ENCODE peak calls at places on chromosomes 1 and 21, in five cellular contexts. X, H, I, A and N are unnamed samples.

GRCh38 chr1:40532844-40533424 is 1.5 kb downstream of the ZNF684 start:
- DNase-seq in X (no peak), H (no peak), I (peak; percentile 58), A (no peak), N (no peak)

GRCh38 chr1:84164156-84164555 is 20.1 kb downstream of the PRKACB start:
- DNase-seq in X (no peak), H (no peak), I (no peak), A (no peak), N (no peak)

GRCh38 chr1:2098839-2099785 is 48.9 kb downstream of the PRKCZ start:
- DNase-seq in X (no peak), H (peak; percentile 39), I (peak; percentile 41), A (no peak), N (peak; percentile 62)

GRCh38 chr1:233349137-233349536 is 21.6 kb downstream of the MAP3K21 start:
- DNase-seq in X (no peak), H (no peak), I (no peak), A (no peak), N (no peak)

GRCh38 chr21:29332461-29333354 is 34.0 kb downstream of the BACH1 start:
- DNase-seq in X (no peak), H (no peak), I (no peak), A (no peak), N (no peak)

GRCh38 chr21:38267991-38268858 is 11.4 kb downstream of the KCNJ15 start:
- DNase-seq in X (no peak), H (no peak), I (no peak), A (no peak), N (no peak)

GRCh38 chr1:27488523-27489138 is 1.3 kb downstream of the WASF2 start:
- DNase-seq in X (no peak), H (no peak), I (peak; percentile 30), A (no peak), N (no peak)

GRCh38 chr21:36246080-36246631 is 73.8 kb upstream of the MORC3 start:
- DNase-seq in X (peak; percentile 28), H (peak; percentile 65), I (no peak), A (peak; percentile 23), N (no peak)

GRCh38 chr1:21352586-21352985 is 62.3 kb upstream of the ECE1 start:
- DNase-seq in X (no peak), H (no peak), I (no peak), A (no peak), N (no peak)
- H3K4me1 ChIP-seq in X (no peaks in the 10 kb centered on the region), H (no peaks in the 10 kb centered on the region), I (peaks cover 8% of the 10 kb centered on the region), A (no peaks in the 10 kb centered on the region), N (no peaks in the 10 kb centered on the region)

GRCh38 chr1:193489191-193489590 is 302.8 kb upstream of the B3GALT2 start:
- DNase-seq in X (no peak), H (no peak), I (no peak), A (no peak), N (no peak)
- H3K27ac ChIP-seq in X (no peak overlapping the region), H (no peak overlapping the region), I (no peak overlapping the region), A (no peak overlapping the region), N (no peak overlapping the region)

GRCh38 chr1:5692649-5693048 is 299.6 kb downstream of the NPHP4 start:
- DNase-seq in X (no peak), H (no peak), I (no peak), A (no peak), N (no peak)

GRCh38 chr1:5691795-5692517 is 300.3 kb downstream of the NPHP4 start:
- DNase-seq in X (no peak), H (no peak), I (no peak), A (no peak), N (peak; percentile 50)

GRCh38 chr1:5688479-5689077 is 303.6 kb downstream of the NPHP4 start:
- DNase-seq in X (no peak), H (no peak), I (no peak), A (no peak), N (peak; percentile 27)

GRCh38 chr1:5690878-5691277 is 301.3 kb downstream of the NPHP4 start:
- DNase-seq in X (no peak), H (no peak), I (no peak), A (no peak), N (no peak)

GRCh38 chr1:5690291-5690690 is 301.9 kb downstream of the NPHP4 start:
- DNase-seq in X (no peak), H (no peak), I (no peak), A (no peak), N (no peak)
- H3K4me1 ChIP-seq in X (no peaks in the 10 kb centered on the region), H (no peaks in the 10 kb centered on the region), I (peaks cover 12% of the 10 kb centered on the region), A (no peaks in the 10 kb centered on the region), N (no peaks in the 10 kb centered on the region)

GRCh38 chr1:62448221-62448933 is 11.5 kb downstream of the USP1 start:
- DNase-seq in X (no peak), H (no peak), I (no peak), A (no peak), N (no peak)

GRCh38 chr1:62444701-62445100 is 7.9 kb downstream of the USP1 start:
- DNase-seq in X (no peak), H (no peak), I (no peak), A (no peak), N (no peak)

GRCh38 chr1:62452951-62453350 is 16.1 kb downstream of the USP1 start:
- DNase-seq in X (no peak), H (no peak), I (no peak), A (no peak), N (no peak)

DNA sequence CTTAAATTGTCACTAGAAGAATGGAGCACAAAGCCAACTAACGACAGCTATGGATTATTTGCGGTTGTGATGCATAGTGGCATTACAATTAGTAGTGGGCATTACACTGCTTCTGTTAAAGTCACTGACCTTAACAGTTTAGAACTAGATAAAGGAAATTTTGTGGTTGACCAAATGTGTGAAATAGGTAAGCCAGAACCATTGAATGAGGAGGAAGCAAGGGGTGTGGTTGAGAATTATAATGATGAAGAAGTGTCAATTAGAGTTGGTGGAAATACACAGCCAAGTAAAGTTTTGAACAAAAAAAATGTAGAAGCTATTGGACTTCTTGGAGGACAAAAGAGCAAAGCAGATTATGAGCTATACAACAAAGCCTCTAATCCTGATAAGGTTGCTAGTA is 13.5 kb downstream of the USP1 start:
- DNase-seq in X (no peak), H (no peak), I (no peak), A (no peak), N (no peak)
- H3K27ac ChIP-seq in X (no peak overlapping the region), H (no peak overlapping the region), I (no peak overlapping the region), A (no peak overlapping the region), N (no peak overlapping the region)

GRCh38 chr1:178284059-178284458 is 190.2 kb downstream of the RASAL2 start:
- DNase-seq in X (no peak), H (no peak), I (no peak), A (no peak), N (no peak)
- H3K4me1 ChIP-seq in X (no peaks in the 10 kb centered on the region), H (peaks cover 57% of the 10 kb centered on the region), I (peaks cover 14% of the 10 kb centered on the region), A (no peaks in the 10 kb centered on the region), N (no peaks in the 10 kb centered on the region)

GRCh38 chr1:153566414-153567371 is 1.0 kb upstream of the S100A2 start:
- DNase-seq in X (peak; percentile 98), H (peak; percentile 98), I (peak; percentile 56), A (peak; percentile 86), N (peak; percentile 98)

GRCh38 chr1:153563339-153563952 is 2.2 kb downstream of the S100A2 start:
- DNase-seq in X (no peak), H (peak; percentile 33), I (no peak), A (no peak), N (peak; percentile 48)

GRCh38 chr1:153567621-153568366 is 2.1 kb upstream of the S100A2 start:
- DNase-seq in X (no peak), H (no peak), I (peak; percentile 39), A (no peak), N (no peak)

GRCh38 chr1:153563991-153564390 is 1.7 kb downstream of the S100A2 start:
- DNase-seq in X (no peak), H (no peak), I (no peak), A (no peak), N (no peak)

GRCh38 chr1:153565529-153566374 is at the start of gene S100A2:
- DNase-seq in X (peak; percentile 49), H (peak; percentile 73), I (no peak), A (no peak), N (peak; percentile 91)
- H3K27ac ChIP-seq in X (peak within 1 kb of the TSS; percentile 99), H (peak within 1 kb of the TSS; percentile 94), I (no peak within 1 kb of the TSS), A (peak within 1 kb of the TSS; percentile 90), N (peak within 1 kb of the TSS; percentile 89)